ENCODE peak calls at places on chromosomes 12 and 14, in seven cellular contexts. S is caudate nucleus, H is thyroid gland, I is A549, V is H9, Y is right lobe of liver, P is mesendoderm. W is an unnamed sample.

GRCh38 chr12:109995366-109995702 is 834 bp downstream of the GIT2 start:
- DNase-seq in H (no peak), I (no peak), V (no peak), P (no peak), S (no peak), Y (no peak), W (no peak)

GRCh38 chr12:25276199-25276937 is 25.6 kb upstream of the KRAS start:
- DNase-seq in P (no peak), I (peak), S (no peak), V (no peak), Y (no peak), H (peak), W (no peak)

GRCh38 chr14:79641371-79641770 is 569.9 kb downstream of the DIO2 start:
- DNase-seq in P (no peak), V (no peak), I (no peak), Y (no peak), S (no peak), H (no peak), W (no peak)

GRCh38 chr12:26715232-26715631 is 117.8 kb downstream of the ITPR2 start:
- DNase-seq in H (no peak), P (no peak), S (no peak), V (no peak), Y (no peak), I (no peak), W (no peak)

GRCh38 chr14:31895206-31895605 is 181.9 kb upstream of the ARHGAP5 start:
- DNase-seq in P (no peak), V (no peak), S (no peak), I (no peak), H (no peak), Y (no peak), W (no peak)

GRCh38 chr12:106174876-106175275 is 36.1 kb upstream of the NUAK1 start:
- DNase-seq in H (no peak), Y (no peak), P (no peak), V (no peak), S (no peak), I (no peak), W (no peak)

GRCh38 chr12:120224304-120225199 is 23.6 kb upstream of the RPLP0 start:
- DNase-seq in Y (no peak), V (no peak), H (peak), P (no peak), S (no peak), I (no peak), W (peak)

GRCh38 chr12:45991289-45992249 is 1.2 kb upstream of the SCAF11 start:
- DNase-seq in P (peak), V (peak), H (peak), I (peak), Y (peak), S (peak), W (peak)

GRCh38 chr12:89016970-89017778 is 335.1 kb downstream of the DUSP6 start:
- DNase-seq in S (no peak), V (peak), Y (no peak), I (peak), P (peak), H (peak), W (no peak)

GRCh38 chr14:64220466-64220865 is 73.7 kb downstream of the ESR2 start:
- DNase-seq in P (no peak), S (no peak), V (no peak), I (no peak), H (no peak), Y (no peak), W (no peak)

GRCh38 chr12:124001343-124001742 is 28.3 kb downstream of the ZNF664 start:
- DNase-seq in I (no peak), P (no peak), H (no peak), V (no peak), S (no peak), Y (no peak), W (no peak)

GRCh38 chr12:124004233-124004875 is 31.3 kb downstream of the ZNF664 start:
- DNase-seq in Y (no peak), H (no peak), V (no peak), I (no peak), S (no peak), P (no peak), W (no peak)

GRCh38 chr12:124002021-124002640 is 29.1 kb downstream of the ZNF664 start:
- DNase-seq in I (no peak), S (no peak), H (peak), Y (no peak), P (no peak), V (no peak), W (no peak)

GRCh38 chr12:124000111-124000510 is 27.1 kb downstream of the ZNF664 start:
- DNase-seq in S (no peak), P (no peak), H (no peak), V (no peak), Y (no peak), I (no peak), W (no peak)

GRCh38 chr12:124002654-124003053 is 29.6 kb downstream of the ZNF664 start:
- DNase-seq in I (no peak), S (no peak), P (no peak), Y (no peak), V (no peak), H (no peak), W (no peak)
- H3K27ac ChIP-seq in I (no peak), S (no peak), P (no peak), Y (no peak), V (no peak), H (no peak), W (no peak)

GRCh38 chr14:74179775-74180354 is 59.4 kb upstream of the VSX2 start:
- DNase-seq in I (no peak), V (no peak), H (no peak), Y (no peak), S (no peak), P (no peak), W (no peak)

DNA sequence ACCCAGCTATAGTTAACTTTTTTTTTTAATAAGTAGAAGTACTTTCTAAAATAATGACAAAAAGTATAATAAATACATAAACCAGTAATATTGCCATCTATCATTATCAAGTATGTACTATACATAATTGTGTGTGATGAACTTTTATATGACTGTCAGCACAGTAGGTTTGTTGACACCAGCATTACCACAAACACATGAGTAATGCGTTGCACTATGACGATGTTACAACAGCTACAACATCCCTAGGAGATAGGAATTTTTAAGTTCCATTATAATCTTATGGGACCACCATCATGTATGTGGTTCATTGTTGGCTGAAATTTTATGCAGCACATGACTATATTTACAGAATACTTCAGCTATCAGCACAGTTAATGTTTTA is 62.9 kb upstream of the VSX2 start:
- DNase-seq in H (no peak), P (no peak), I (no peak), V (no peak), Y (no peak), S (no peak), W (no peak)
- H3K27ac ChIP-seq in H (no peak), P (no peak), I (no peak), V (no peak), Y (no peak), S (no peak), W (no peak)

GRCh38 chr12:77601069-77601468 is 229.6 kb upstream of the NAV3 start:
- DNase-seq in H (no peak), Y (no peak), I (no peak), S (no peak), V (no peak), P (no peak), W (no peak)
- H3K27ac ChIP-seq in H (no peak), Y (no peak), I (no peak), S (no peak), V (no peak), P (no peak), W (no peak)

GRCh38 chr12:111842556-111843396 is 748 bp downstream of the MAPKAPK5 start:
- DNase-seq in I (peak), Y (peak), H (peak), S (no peak), P (peak), V (no peak), W (no peak)

GRCh38 chr12:111841236-111841749 is 735 bp upstream of the MAPKAPK5 start:
- DNase-seq in Y (no peak), I (no peak), S (no peak), V (no peak), H (peak), P (no peak), W (no peak)

GRCh38 chr12:111840831-111841230 is 1.2 kb upstream of the MAPKAPK5 start:
- DNase-seq in Y (no peak), V (no peak), I (no peak), P (no peak), S (no peak), H (no peak), W (no peak)

GRCh38 chr12:111841750-111842555 is at the start of gene MAPKAPK5:
- DNase-seq in P (peak), I (peak), Y (peak), S (peak), H (peak), V (peak), W (peak)

DNA sequence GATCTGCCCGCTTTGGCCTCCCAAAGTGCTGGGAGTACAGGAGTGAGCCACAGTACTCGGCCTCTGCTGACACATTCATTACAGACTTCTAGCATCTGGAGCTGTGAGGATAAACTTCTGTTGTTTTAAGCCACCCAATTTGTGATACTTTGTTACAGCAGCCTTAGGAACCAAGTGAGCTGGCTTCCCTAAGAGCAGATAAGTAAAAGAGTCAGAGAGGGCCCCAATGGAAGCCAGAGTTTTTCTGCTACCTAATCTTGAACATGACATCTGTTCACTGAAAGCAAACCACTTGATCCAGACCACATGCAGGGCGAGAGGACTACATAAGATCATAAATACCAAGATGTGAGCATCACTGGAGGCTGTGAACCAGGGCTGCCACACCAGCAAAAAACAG is 3.7 kb upstream of the MAPKAPK5 start:
- DNase-seq in Y (no peak), H (no peak), P (peak), I (no peak), S (no peak), V (no peak), W (no peak)
- H3K27ac ChIP-seq in Y (no peak), H (no peak), P (no peak), I (no peak), S (no peak), V (no peak), W (no peak)

GRCh38 chr14:103140316-103141109 is 17.3 kb downstream of the TNFAIP2 start:
- DNase-seq in S (no peak), H (peak), Y (peak), V (no peak), P (no peak), I (no peak), W (no peak)
- H3K27ac ChIP-seq in S (no peak), H (no peak), Y (no peak), V (no peak), P (no peak), I (peak), W (no peak)

DNA sequence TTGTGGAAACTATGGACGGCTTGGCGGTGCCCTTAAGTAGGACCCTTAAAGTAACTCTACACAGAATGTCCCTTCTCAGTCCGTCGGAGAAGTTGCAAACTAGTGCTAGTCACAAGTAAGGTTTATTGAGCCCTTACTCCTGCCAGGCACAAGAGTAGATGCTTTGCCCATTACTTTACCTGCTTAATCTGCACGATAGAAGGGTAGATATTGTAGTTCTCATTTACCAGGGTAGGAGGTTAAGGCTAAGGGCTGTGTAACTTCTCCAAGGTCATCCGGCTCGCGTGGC is 500 bp upstream of the ARMH4 start:
- DNase-seq in V (no peak), P (no peak), I (no peak), Y (no peak), H (no peak), S (no peak), W (no peak)
- H3K27ac ChIP-seq in V (no peak), P (no peak), I (peak), Y (no peak), H (no peak), S (peak), W (no peak)

DNA sequence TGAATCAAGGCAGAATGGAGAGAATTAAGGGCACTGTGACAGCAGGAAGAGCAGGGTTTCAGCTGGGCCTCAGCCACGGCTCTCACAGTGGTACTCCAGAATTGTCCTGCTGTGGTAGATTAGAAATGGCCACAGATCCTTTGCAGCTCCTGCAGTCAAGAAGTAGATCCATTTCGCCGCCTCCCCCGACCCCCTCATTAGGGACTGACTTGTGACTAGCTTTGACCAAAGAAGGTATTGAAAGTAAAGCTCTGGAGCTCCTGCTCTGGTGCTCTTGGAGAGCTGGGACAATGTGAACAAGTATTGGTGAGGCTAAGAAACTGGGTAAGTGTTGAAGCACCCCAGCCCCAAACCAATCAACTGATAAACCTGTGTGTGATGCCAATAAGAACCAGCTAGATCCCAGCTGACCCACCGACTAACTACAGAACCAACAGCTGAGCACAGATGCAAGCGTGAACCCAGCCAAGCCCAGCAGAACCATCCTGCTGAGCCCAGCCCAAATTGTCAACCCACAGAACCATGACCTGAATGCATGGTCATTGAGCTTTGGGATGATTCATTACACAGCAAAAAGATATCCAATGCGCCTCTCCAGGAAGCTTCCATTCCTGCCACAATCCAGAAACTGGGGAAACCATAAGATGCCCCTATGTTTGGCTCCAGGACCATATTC is 50.7 kb downstream of the JAG2 start:
- DNase-seq in I (no peak), V (no peak), S (no peak), H (no peak), Y (no peak), P (no peak), W (no peak)
- H3K27ac ChIP-seq in I (no peak), V (no peak), S (no peak), H (no peak), Y (no peak), P (no peak), W (no peak)

DNA sequence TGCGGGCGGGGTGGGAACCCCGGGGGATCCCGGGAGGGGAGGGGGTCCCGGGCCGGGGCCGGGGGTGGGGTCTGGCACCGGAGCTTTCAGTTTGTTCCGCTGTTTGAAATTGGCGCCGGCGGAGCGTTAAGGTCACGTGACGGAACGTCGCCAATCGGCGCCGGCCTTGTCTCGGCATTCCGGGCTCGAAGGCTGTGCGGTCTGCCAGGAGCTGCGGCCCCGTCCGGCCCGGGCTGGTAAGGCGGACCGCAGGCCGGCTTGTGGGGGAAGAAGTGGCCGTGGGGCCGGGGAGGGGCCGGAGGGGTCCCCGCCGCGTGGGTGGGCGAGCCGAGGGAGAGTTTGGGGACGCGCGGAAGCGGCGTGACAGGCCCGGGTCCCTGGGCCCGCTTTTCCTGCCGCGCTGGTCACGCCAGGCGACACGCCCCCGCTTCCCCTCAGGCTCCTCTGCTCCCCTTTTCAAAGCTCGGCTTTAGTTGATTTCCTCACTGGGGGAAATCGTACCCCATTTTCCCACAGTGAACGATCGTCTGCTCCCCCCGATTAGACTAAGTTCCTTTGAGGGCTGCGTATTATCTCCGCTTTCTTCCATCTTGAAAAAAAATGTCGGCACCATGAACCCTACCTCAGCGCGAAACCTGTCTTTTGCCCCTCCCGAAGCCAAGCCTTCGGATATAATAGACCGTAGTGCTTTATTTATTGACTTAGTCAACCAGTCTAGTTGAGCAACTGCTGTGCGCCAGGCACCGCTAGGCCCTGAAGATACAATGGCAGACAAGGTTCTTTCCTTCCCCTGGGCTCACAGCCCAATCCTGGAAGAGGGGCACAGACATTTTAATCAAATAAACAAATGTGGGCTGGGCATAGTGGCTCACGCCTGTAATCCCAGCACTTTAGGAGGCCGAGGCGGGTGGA is at the start of the genes FOXM1 and RHNO1:
- DNase-seq in Y (peak), P (peak), H (peak), S (peak), I (peak), V (peak), W (peak)
- H3K27ac ChIP-seq in Y (peak), P (peak), H (peak), S (peak), I (peak), V (peak), W (peak)

DNA sequence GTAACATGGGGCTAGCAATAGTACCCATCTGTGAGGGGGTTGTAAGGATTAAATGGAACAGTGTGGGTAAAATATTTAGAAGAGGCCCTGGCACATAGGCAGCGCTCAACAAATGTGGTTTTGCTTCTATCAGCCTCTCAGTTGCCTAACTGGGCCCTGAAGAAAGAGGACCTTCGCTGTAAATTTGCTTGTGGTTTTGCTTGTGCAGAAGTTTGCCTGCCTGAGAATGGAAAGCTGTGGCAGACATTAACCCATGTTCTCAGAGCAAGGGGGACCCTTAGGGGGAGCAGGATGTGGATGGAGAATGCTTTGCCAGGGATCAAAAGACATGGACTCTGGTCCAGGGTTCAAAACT is 160.1 kb downstream of the BRMS1L start:
- DNase-seq in Y (no peak), V (no peak), S (no peak), H (no peak), I (no peak), P (no peak), W (no peak)
- H3K27ac ChIP-seq in Y (no peak), V (no peak), S (peak), H (no peak), I (no peak), P (no peak), W (peak)

DNA sequence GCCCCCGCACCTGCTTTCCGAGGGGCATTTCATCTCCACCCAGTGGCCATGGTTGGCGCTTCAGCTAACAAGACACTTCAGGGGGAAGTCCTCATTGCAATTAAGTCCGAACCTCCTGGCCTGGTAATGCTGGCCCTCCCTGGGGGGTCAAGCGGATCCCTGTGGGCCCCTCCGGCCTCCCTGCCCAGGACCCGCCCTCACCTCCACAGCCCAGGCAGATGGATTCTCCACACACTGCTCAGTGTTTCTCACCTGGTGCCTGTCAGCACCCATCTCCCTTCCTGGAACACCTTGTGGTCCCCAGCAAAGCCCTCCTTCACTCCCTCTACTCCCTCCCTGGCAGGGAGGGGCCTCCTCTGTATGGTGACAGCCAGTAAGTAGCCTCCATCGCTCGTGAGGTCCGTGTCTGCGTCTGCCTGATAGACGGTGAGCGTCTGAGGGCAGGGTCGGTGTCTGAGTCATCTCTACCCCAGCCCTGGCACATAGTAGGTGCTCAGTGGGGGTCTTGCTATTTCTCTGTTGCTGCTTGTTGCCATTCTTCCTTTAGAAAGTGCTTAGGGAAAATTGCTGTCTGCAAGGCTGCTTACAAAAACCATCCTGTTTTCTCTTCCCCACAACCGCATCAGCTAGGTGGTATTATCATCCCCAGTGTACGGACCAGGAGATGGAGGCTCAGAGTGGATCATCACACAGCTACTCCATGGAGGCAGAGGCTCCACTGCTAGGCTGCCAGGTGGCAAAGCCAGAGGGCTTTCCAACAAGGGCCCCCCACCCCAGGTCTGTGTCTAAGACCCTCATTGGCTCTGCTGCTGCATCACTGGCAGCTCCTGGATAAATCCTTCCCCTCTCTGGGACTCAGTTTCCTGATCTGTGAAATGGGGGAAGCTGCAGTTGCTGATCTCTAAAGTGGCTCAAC is 39.7 kb upstream of the EML1 start:
- DNase-seq in I (no peak), V (no peak), S (no peak), Y (peak), P (peak), H (no peak), W (no peak)
- H3K27ac ChIP-seq in I (peak), V (no peak), S (no peak), Y (no peak), P (no peak), H (no peak), W (no peak)

W was measured in substantia nigra.